ENCODE peak calls at places on chromosomes 5 and 9, in ten cellular contexts. W, O, E, U, A, Z, M, Q, V and S are unnamed samples.

GRCh38 chr9:20314981-20315380 is 307.3 kb downstream of the MLLT3 start:
- DNase-seq in O (no peak), Q (no peak), U (no peak), M (no peak), V (no peak), Z (no peak), W (no peak), E (no peak), A (no peak), S (no peak)

GRCh38 chr9:36873247-36873875 is 160.7 kb downstream of the PAX5 start:
- DNase-seq in W (peak; percentile 56), Q (peak; percentile 60), A (no peak), E (peak; percentile 62), U (peak; percentile 69), M (peak; percentile 86), O (no peak), V (peak; percentile 51), Z (peak; percentile 82), S (peak; percentile 87)

GRCh38 chr5:174448041-174448440 is 276.3 kb upstream of the MSX2 start:
- DNase-seq in V (no peak), U (peak; percentile 83), M (no peak), A (no peak), Q (no peak), W (no peak), Z (no peak), O (no peak), E (no peak), S (no peak)

GRCh38 chr5:169637856-169638190 is 748 bp downstream of the DOCK2 start:
- DNase-seq in W (peak; percentile 68), V (peak; percentile 37), O (no peak), Z (no peak), Q (no peak), E (no peak), M (no peak), A (no peak), U (peak; percentile 21), S (no peak)

GRCh38 chr5:36177715-36178556 is 26.0 kb downstream of the SKP2 start:
- DNase-seq in E (peak; percentile 9), M (peak; percentile 32), A (no peak), O (peak; percentile 15), W (no peak), Q (no peak), U (no peak), Z (no peak), V (no peak), S (peak; percentile 46)

GRCh38 chr9:3576358-3576757 is 50.6 kb upstream of the RFX3 start:
- DNase-seq in W (peak; percentile 40), Z (no peak), O (no peak), U (no peak), M (no peak), A (no peak), E (no peak), Q (no peak), V (no peak), S (no peak)

GRCh38 chr9:110282023-110282766 is 25.9 kb upstream of the TXN start:
- DNase-seq in M (no peak), Q (no peak), Z (no peak), U (no peak), W (no peak), E (no peak), V (no peak), O (no peak), A (no peak), S (peak; percentile 19)

GRCh38 chr9:80552931-80553330 is 981.2 kb downstream of the TLE4 start:
- DNase-seq in O (no peak), Z (no peak), A (no peak), E (no peak), Q (peak; percentile 11), M (no peak), W (no peak), U (peak; percentile 2), V (peak; percentile 18), S (peak; percentile 51)

GRCh38 chr9:14911046-14911445 is 818 bp upstream of the FREM1 start:
- DNase-seq in V (no peak), E (no peak), Q (no peak), Z (no peak), M (no peak), O (no peak), U (no peak), W (no peak), A (no peak), S (no peak)

GRCh38 chr5:113043491-113043931 is 66.9 kb downstream of the DCP2 start:
- DNase-seq in E (no peak), V (peak; percentile 86), A (no peak), Q (peak; percentile 54), U (no peak), W (no peak), M (peak; percentile 88), Z (no peak), O (no peak), S (peak; percentile 61)

GRCh38 chr5:147552897-147553296 is 43.0 kb upstream of the DPYSL3 start:
- DNase-seq in V (no peak), E (no peak), A (no peak), M (peak; percentile 40), O (no peak), Z (no peak), Q (no peak), W (no peak), U (no peak), S (no peak)

GRCh38 chr5:5473224-5473623 is 50.7 kb downstream of the ICE1 start:
- DNase-seq in E (no peak), A (no peak), Z (no peak), U (no peak), V (no peak), O (no peak), M (no peak), Q (no peak), W (no peak), S (no peak)

GRCh38 chr9:3879315-3879714 is 353.5 kb upstream of the RFX3 start:
- DNase-seq in V (no peak), M (no peak), U (no peak), Q (peak; percentile 57), Z (no peak), W (no peak), E (no peak), A (no peak), O (no peak), S (no peak)

GRCh38 chr5:174559141-174559540 is 165.2 kb upstream of the MSX2 start:
- DNase-seq in A (no peak), U (no peak), O (peak; percentile 83), W (no peak), Z (no peak), V (no peak), E (no peak), Q (no peak), M (no peak), S (no peak)

GRCh38 chr9:120783611-120784047 is 9.6 kb downstream of the FBXW2 start:
- DNase-seq in A (no peak), V (no peak), W (no peak), Q (no peak), E (no peak), Z (no peak), M (no peak), O (no peak), U (no peak), S (no peak)

GRCh38 chr5:68547621-68548020 is 332.1 kb downstream of the PIK3R1 start:
- DNase-seq in O (no peak), Z (no peak), Q (no peak), W (no peak), U (no peak), E (no peak), M (no peak), A (no peak), V (no peak), S (no peak)

GRCh38 chr5:172548981-172549707 is 91.9 kb upstream of the NEURL1B start:
- DNase-seq in W (no peak), Z (peak; percentile 36), E (no peak), O (no peak), M (no peak), A (no peak), U (no peak), Q (no peak), V (no peak), S (no peak)
- H3K27me3 ChIP-seq in W (no peaks in the 10 kb centered on the region), Z (no peaks in the 10 kb centered on the region), E (peaks cover 18% of the 10 kb centered on the region), O (peaks cover 52% of the 10 kb centered on the region), M (no peaks in the 10 kb centered on the region), A (no peaks in the 10 kb centered on the region), U (no peaks in the 10 kb centered on the region), Q (no peaks in the 10 kb centered on the region), V (no peaks in the 10 kb centered on the region), S (no peaks in the 10 kb centered on the region)

GRCh38 chr9:1052908-1053590 is 2.9 kb downstream of the DMRT2 start:
- DNase-seq in E (no peak), Q (no peak), M (no peak), V (no peak), A (no peak), Z (no peak), W (no peak), O (no peak), U (no peak), S (no peak)
- H3K27me3 ChIP-seq in E (peaks cover 85% of the 10 kb centered on the region), Q (no peaks in the 10 kb centered on the region), M (peaks cover 63% of the 10 kb centered on the region), V (peaks cover 96% of the 10 kb centered on the region), A (peaks cover 19% of the 10 kb centered on the region), Z (peaks cover 95% of the 10 kb centered on the region), W (no peaks in the 10 kb centered on the region), O (peaks cover 55% of the 10 kb centered on the region), U (peaks cover 48% of the 10 kb centered on the region), S (no peaks in the 10 kb centered on the region)

DNA sequence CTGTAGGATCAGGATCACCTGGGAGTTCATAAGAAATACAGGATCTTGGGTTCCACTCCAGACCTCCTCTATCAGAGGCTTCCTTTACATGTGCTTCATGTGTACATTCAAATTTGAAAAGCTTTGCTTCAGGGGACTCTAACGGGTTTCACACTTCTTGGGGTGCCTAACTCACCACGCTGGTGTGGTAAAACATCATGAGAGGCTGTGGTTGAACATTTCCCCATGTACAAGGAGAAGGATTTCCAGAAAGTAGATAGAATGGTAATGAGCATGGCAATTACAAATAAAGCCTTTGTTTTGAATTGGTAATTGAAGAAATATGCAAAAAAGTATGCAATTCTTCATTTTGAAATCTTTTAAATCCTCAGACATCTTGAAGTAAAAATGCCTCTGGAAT is 415.0 kb downstream of the MAN2A1 start:
- DNase-seq in Q (no peak), W (no peak), Z (no peak), E (no peak), V (no peak), U (no peak), O (no peak), M (no peak), A (no peak), S (no peak)
- H3K27me3 ChIP-seq in Q (no peaks in the 10 kb centered on the region), W (no peaks in the 10 kb centered on the region), Z (no peaks in the 10 kb centered on the region), E (no peaks in the 10 kb centered on the region), V (peaks cover 8% of the 10 kb centered on the region), U (no peaks in the 10 kb centered on the region), O (no peaks in the 10 kb centered on the region), M (no peaks in the 10 kb centered on the region), A (no peaks in the 10 kb centered on the region), S (no peaks in the 10 kb centered on the region)

DNA sequence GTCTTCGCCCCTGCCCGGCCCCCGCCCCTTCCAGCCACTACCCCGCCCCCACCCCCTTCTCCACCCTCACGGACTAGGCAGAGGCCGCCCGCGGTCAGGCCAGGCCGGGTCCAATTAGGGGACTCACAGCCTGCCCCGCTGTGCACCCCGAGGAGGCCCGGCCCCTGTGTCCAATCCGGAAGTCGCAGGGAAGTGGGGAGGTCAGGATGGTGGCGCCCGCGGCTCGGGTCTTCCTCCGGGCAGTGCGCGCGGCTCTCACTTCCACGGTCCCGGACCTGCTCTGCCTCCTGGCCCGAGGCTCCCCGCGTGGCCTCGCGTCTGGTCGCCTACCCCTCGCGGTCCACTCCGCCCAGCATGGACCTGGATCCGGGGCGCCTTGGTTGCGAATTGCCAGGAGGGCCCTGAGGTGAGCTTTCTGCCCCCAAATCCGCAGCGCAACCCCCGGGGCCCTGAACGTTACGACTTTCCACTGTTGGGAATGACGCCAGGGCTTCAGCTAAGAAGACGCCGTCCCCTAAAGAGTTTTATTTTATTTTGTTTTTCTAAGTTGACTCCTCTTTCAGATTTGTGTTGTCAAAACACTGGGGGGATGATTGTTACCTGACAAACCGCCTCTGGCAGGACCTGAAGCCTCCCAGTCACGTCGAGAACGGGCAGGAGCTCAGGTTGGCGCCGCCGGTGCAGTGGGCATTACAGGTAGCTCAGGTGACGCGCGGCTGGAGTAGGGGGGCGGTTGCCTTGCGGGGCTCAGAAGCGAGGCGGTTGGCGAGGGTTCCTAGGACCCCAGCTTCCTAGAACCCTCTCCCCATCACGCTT is 790 bp upstream of the IRX2 start:
- DNase-seq in O (no peak), E (no peak), A (no peak), M (no peak), U (peak; percentile 44), W (peak; percentile 78), V (peak; percentile 58), Z (peak; percentile 90), Q (peak; percentile 71), S (peak; percentile 44)
- H3K27me3 ChIP-seq in O (peaks cover 58% of the 10 kb centered on the region), E (no peaks in the 10 kb centered on the region), A (no peaks in the 10 kb centered on the region), M (peaks cover 77% of the 10 kb centered on the region), U (peaks cover 33% of the 10 kb centered on the region), W (no peaks in the 10 kb centered on the region), V (peaks cover 88% of the 10 kb centered on the region), Z (peaks cover 82% of the 10 kb centered on the region), Q (no peaks in the 10 kb centered on the region), S (peaks cover 58% of the 10 kb centered on the region)